ENCODE peak calls at places on chromosomes 6 and 20, in four cellular contexts. E is Right ventricle myocardium superior; A is substantia nigra; J is naive thymus-derived CD8-positive, alpha-beta T cell. I is an unnamed sample.

GRCh38 chr20:45823949-45824835 is 2.9 kb downstream of the TNNC2 start:
- DNase-seq in E (peak; percentile 66), A (no peak), J (peak; percentile 28), I (no peak)

GRCh38 chr6:105591053-105591452 is 188.2 kb upstream of the PREP start:
- DNase-seq in E (no peak), A (no peak), J (no peak), I (no peak)

GRCh38 chr6:33014841-33015634 is 5.6 kb upstream of the HLA-DOA start:
- DNase-seq in E (no peak), A (peak; percentile 44), J (peak; percentile 84), I (peak; percentile 40)

GRCh38 chr6:116384727-116385461 is 14.1 kb downstream of the DSE start:
- DNase-seq in E (no peak), A (no peak), J (no peak), I (no peak)

GRCh38 chr6:144104898-144105487 is 9.6 kb upstream of the SF3B5 start:
- DNase-seq in E (no peak), A (no peak), J (peak; percentile 68), I (peak; percentile 23)

GRCh38 chr20:5061209-5061608 is 58.5 kb downstream of the PCNA start:
- DNase-seq in E (no peak), A (no peak), J (no peak), I (no peak)

GRCh38 chr6:123022980-123023379 is 26.9 kb downstream of the CLVS2 start:
- DNase-seq in E (no peak), A (no peak), J (no peak), I (no peak)

GRCh38 chr6:2385584-2385983 is 140.2 kb upstream of the GMDS start:
- DNase-seq in E (no peak), A (no peak), J (no peak), I (no peak)

GRCh38 chr6:24004062-24004461 is 122.0 kb upstream of the NRSN1 start:
- DNase-seq in E (no peak), A (no peak), J (no peak), I (no peak)

GRCh38 chr6:24283043-24283985 is 74.5 kb downstream of the DCDC2 start:
- DNase-seq in E (peak; percentile 73), A (peak; percentile 47), J (peak; percentile 15), I (peak; percentile 66)

GRCh38 chr6:35411066-35411465 is 41.1 kb upstream of the FANCE start:
- DNase-seq in E (no peak), A (no peak), J (no peak), I (no peak)

GRCh38 chr20:58044286-58044685 is 184.2 kb downstream of the ANKRD60 start:
- DNase-seq in E (no peak), A (no peak), J (no peak), I (no peak)

GRCh38 chr20:37990571-37991151 is 42.6 kb downstream of the TTI1 start:
- DNase-seq in E (peak; percentile 75), A (no peak), J (peak; percentile 17), I (no peak)

GRCh38 chr6:116352515-116353471 is 18.0 kb upstream of the DSE start:
- DNase-seq in E (no peak), A (no peak), J (no peak), I (no peak)

GRCh38 chr20:58091810-58092209 is 136.6 kb downstream of the ANKRD60 start:
- DNase-seq in E (no peak), A (no peak), J (no peak), I (no peak)

GRCh38 chr6:158536891-158537798 is 22.7 kb upstream of the TMEM181 start:
- DNase-seq in E (no peak), A (peak; percentile 79), J (no peak), I (no peak)

GRCh38 chr6:21666788-21667681 is 73.5 kb downstream of the SOX4 start:
- DNase-seq in E (no peak), A (no peak), J (no peak), I (peak; percentile 47)

GRCh38 chr6:158500016-158500735 is 59.7 kb upstream of the TMEM181 start:
- DNase-seq in E (no peak), A (no peak), J (no peak), I (no peak)

GRCh38 chr6:40852667-40853383 is 186.2 kb downstream of the UNC5CL start:
- DNase-seq in E (no peak), A (no peak), J (no peak), I (no peak)

GRCh38 chr20:56439784-56440291 is 27.8 kb downstream of the CASS4 start:
- DNase-seq in E (peak; percentile 80), A (no peak), J (no peak), I (no peak)

GRCh38 chr6:133501675-133502275 is 260.6 kb downstream of the EYA4 start:
- DNase-seq in E (no peak), A (no peak), J (no peak), I (no peak)

GRCh38 chr20:43755390-43755789 is 28.6 kb upstream of the GTSF1L start:
- DNase-seq in E (no peak), A (no peak), J (no peak), I (no peak)

GRCh38 chr6:14091329-14091978 is 26.1 kb upstream of the CD83 start:
- DNase-seq in E (no peak), A (no peak), J (no peak), I (no peak)

GRCh38 chr20:62326959-62327725 is 24.3 kb downstream of the ADRM1 start:
- DNase-seq in E (no peak), A (no peak), J (no peak), I (no peak)

GRCh38 chr6:3138341-3138740 is 19.0 kb downstream of the TUBB2A start:
- DNase-seq in E (no peak), A (no peak), J (no peak), I (no peak)

GRCh38 chr20:43821795-43822194 is 92.9 kb upstream of the TOX2 start:
- DNase-seq in E (no peak), A (no peak), J (no peak), I (no peak)

GRCh38 chr6:14747881-14748520 is 497.9 kb upstream of the JARID2 start:
- DNase-seq in E (no peak), A (no peak), J (no peak), I (no peak)

GRCh38 chr6:50381106-50381415 is 331.3 kb upstream of the DEFB112 start:
- DNase-seq in E (no peak), A (no peak), J (no peak), I (no peak)

GRCh38 chr6:132483779-132484679 is 28.9 kb downstream of the STX7 start:
- DNase-seq in E (no peak), A (peak; percentile 34), J (peak; percentile 59), I (peak; percentile 4)

GRCh38 chr20:37898301-37899104 is 4.4 kb upstream of the VSTM2L start:
- DNase-seq in E (no peak), A (no peak), J (no peak), I (no peak)

GRCh38 chr6:79967178-79967577 is 19.8 kb upstream of the ELOVL4 start:
- DNase-seq in E (no peak), A (no peak), J (no peak), I (no peak)

GRCh38 chr20:3864518-3864917 is 17.9 kb downstream of the MAVS start:
- DNase-seq in E (no peak), A (peak; percentile 95), J (no peak), I (no peak)

GRCh38 chr6:158816329-158816728 is 2.8 kb downstream of the EZR start:
- DNase-seq in E (no peak), A (no peak), J (no peak), I (no peak)

GRCh38 chr6:111737065-111737521 is 131.4 kb upstream of the TRAF3IP2 start:
- DNase-seq in E (no peak), A (no peak), J (no peak), I (no peak)

GRCh38 chr6:154276810-154277577 is 79.6 kb downstream of the IPCEF1 start:
- DNase-seq in E (no peak), A (no peak), J (peak; percentile 67), I (no peak)

GRCh38 chr6:149045404-149045803 is 272.1 kb upstream of the TAB2 start:
- DNase-seq in E (no peak), A (no peak), J (no peak), I (no peak)

GRCh38 chr6:112180095-112180820 is 74.1 kb downstream of the LAMA4 start:
- DNase-seq in E (no peak), A (peak; percentile 63), J (peak; percentile 59), I (peak; percentile 69)

GRCh38 chr20:50727792-50728485 is 3.4 kb upstream of the PARD6B start:
- DNase-seq in E (no peak), A (no peak), J (no peak), I (no peak)

GRCh38 chr6:25331085-25331685 is 52.0 kb downstream of the CARMIL1 start:
- DNase-seq in E (no peak), A (no peak), J (no peak), I (no peak)